ENCODE peak calls at places on chromosomes 1 and 21, in eight cellular contexts. E, W, H, X, S, B, G and Y are unnamed samples. For H3K4me1, the result is how much of the 10 kb centered on the place peaks cover.

GRCh38 chr1:202107801-202108731 is 14.7 kb upstream of the GPR37L1 start:
- DNase-seq in S (peak), G (no peak), X (peak), B (peak), E (no peak), H (no peak), W (no peak), Y (no peak)

GRCh38 chr1:112719706-112720105 is 4.6 kb upstream of the PPM1J start:
- DNase-seq in S (peak), H (no peak), G (no peak), X (no peak), W (no peak), B (no peak), E (no peak), Y (no peak)

GRCh38 chr1:9628541-9629444 is 22.7 kb upstream of the PIK3CD start:
- DNase-seq in H (no peak), B (no peak), E (no peak), G (no peak), X (no peak), W (no peak), S (peak), Y (no peak)

GRCh38 chr1:78856096-78856495 is 150.4 kb downstream of the ADGRL4 start:
- DNase-seq in H (no peak), S (no peak), B (no peak), X (no peak), E (no peak), W (no peak), G (no peak), Y (no peak)

GRCh38 chr1:168801032-168801745 is 72.2 kb upstream of the DPT start:
- DNase-seq in X (no peak), H (peak), W (no peak), S (no peak), G (no peak), E (no peak), B (no peak), Y (peak)

GRCh38 chr1:226912587-226913176 is 27.4 kb upstream of the COQ8A start:
- DNase-seq in B (peak), G (no peak), X (peak), W (peak), S (no peak), H (peak), E (peak), Y (no peak)

GRCh38 chr1:236280438-236281285 is 1.1 kb downstream of the ERO1B start:
- DNase-seq in B (no peak), G (peak), X (peak), W (no peak), E (no peak), S (no peak), H (peak), Y (no peak)

GRCh38 chr21:42845296-42845965 is 33.9 kb downstream of the WDR4 start:
- DNase-seq in X (no peak), E (no peak), G (no peak), S (peak), H (no peak), B (no peak), W (peak), Y (peak)

GRCh38 chr1:182444497-182444896 is 5.4 kb upstream of the RGSL1 start:
- DNase-seq in H (no peak), E (no peak), S (no peak), X (peak), B (no peak), W (no peak), G (no peak), Y (no peak)

GRCh38 chr1:168300626-168301025 is 19.9 kb downstream of the TBX19 start:
- DNase-seq in G (no peak), B (no peak), H (no peak), S (no peak), W (no peak), E (no peak), X (no peak), Y (no peak)

GRCh38 chr1:22875851-22876250 is 96.8 kb downstream of the LACTBL1 start:
- DNase-seq in H (no peak), W (no peak), S (no peak), E (no peak), X (no peak), B (no peak), G (no peak), Y (no peak)

GRCh38 chr1:116389705-116390104 is 16.7 kb downstream of the ATP1A1 start:
- DNase-seq in E (no peak), S (no peak), B (no peak), G (no peak), H (no peak), W (no peak), X (no peak), Y (no peak)

GRCh38 chr1:209937996-209938959 is at the start of gene SYT14:
- DNase-seq in X (peak), H (peak), W (peak), E (peak), S (peak), B (peak), G (peak), Y (peak)

GRCh38 chr1:152392909-152393308 is 21.2 kb downstream of the CRNN start:
- DNase-seq in W (no peak), X (no peak), G (no peak), E (no peak), H (peak), S (no peak), B (no peak), Y (no peak)

GRCh38 chr1:90400121-90400520 is 317.0 kb downstream of the BARHL2 start:
- DNase-seq in B (no peak), S (no peak), X (no peak), H (peak), E (no peak), W (peak), G (no peak), Y (peak)

GRCh38 chr21:33368124-33368523 is 35.1 kb upstream of the IFNGR2 start:
- DNase-seq in H (no peak), S (no peak), X (no peak), B (no peak), E (no peak), G (no peak), W (no peak), Y (no peak)

GRCh38 chr1:35885961-35886558 is 3.1 kb downstream of the AGO1 start:
- DNase-seq in B (no peak), S (peak), E (peak), X (peak), G (peak), W (no peak), H (no peak), Y (no peak)

GRCh38 chr1:75954594-75954993 is 22.4 kb upstream of the ASB17 start:
- DNase-seq in E (no peak), X (no peak), H (peak), S (no peak), W (peak), G (no peak), B (peak), Y (peak)

GRCh38 chr21:16514316-16514715 is 784.5 kb downstream of the USP25 start:
- DNase-seq in S (no peak), G (no peak), W (no peak), X (no peak), B (no peak), E (no peak), H (no peak), Y (peak)

GRCh38 chr1:6969106-6969505 is 183.9 kb downstream of the CAMTA1 start:
- DNase-seq in E (no peak), S (peak), G (no peak), X (no peak), H (no peak), B (no peak), W (no peak), Y (peak)

GRCh38 chr1:245181123-245181522 is 26.3 kb downstream of the KIF26B start:
- DNase-seq in B (no peak), X (peak), S (no peak), W (no peak), H (no peak), G (no peak), E (no peak), Y (no peak)

GRCh38 chr21:46112731-46113215 is 14.9 kb downstream of the COL6A2 start:
- DNase-seq in H (no peak), B (no peak), W (no peak), G (no peak), E (no peak), S (peak), X (no peak), Y (no peak)

GRCh38 chr1:18440385-18441226 is 40.1 kb upstream of the KLHDC7A start:
- DNase-seq in G (no peak), B (no peak), X (peak), H (peak), E (no peak), W (no peak), S (no peak), Y (no peak)

GRCh38 chr1:13935336-13935735 is 235.3 kb downstream of the PRDM2 start:
- DNase-seq in G (no peak), X (no peak), S (no peak), W (no peak), E (no peak), B (no peak), H (no peak), Y (no peak)

GRCh38 chr1:220219136-220219442 is 53.2 kb downstream of the RAB3GAP2 start:
- DNase-seq in G (no peak), S (no peak), W (no peak), H (no peak), X (no peak), B (no peak), E (no peak), Y (no peak)

GRCh38 chr1:242530761-242531160 is 6.3 kb upstream of the PLD5 start:
- DNase-seq in S (peak), X (no peak), H (no peak), E (no peak), B (no peak), W (no peak), G (no peak), Y (no peak)

GRCh38 chr1:218872026-218872425 is 301.7 kb upstream of the LYPLAL1 start:
- DNase-seq in B (no peak), G (no peak), S (no peak), X (no peak), W (no peak), E (no peak), H (no peak), Y (no peak)

GRCh38 chr1:47436979-47437517 is 796 bp upstream of the FOXD2 start:
- DNase-seq in S (peak), G (no peak), W (peak), H (peak), E (no peak), X (peak), B (no peak), Y (no peak)

GRCh38 chr1:39230261-39231190 is 26.0 kb downstream of the MACF1 start:
- DNase-seq in E (peak), S (peak), W (no peak), X (peak), G (no peak), B (no peak), H (no peak), Y (peak)

GRCh38 chr1:158011714-158012113 is 18.3 kb downstream of the KIRREL1 start:
- DNase-seq in B (no peak), X (no peak), G (no peak), E (no peak), H (no peak), S (peak), W (peak), Y (no peak)

GRCh38 chr1:119435061-119435460 is 20.1 kb downstream of the HSD3B2 start:
- DNase-seq in E (no peak), H (peak), B (no peak), G (no peak), S (peak), X (no peak), W (no peak), Y (no peak)

GRCh38 chr1:241533375-241534115 is 1.4 kb downstream of the KMO start:
- DNase-seq in G (no peak), E (no peak), W (no peak), X (no peak), B (no peak), H (peak), S (no peak), Y (no peak)

GRCh38 chr21:44846485-44847260 is 26.8 kb downstream of the PTTG1IP start:
- DNase-seq in B (no peak), G (no peak), H (peak), W (no peak), X (no peak), E (no peak), S (peak), Y (peak)

GRCh38 chr1:6144622-6145021 is 35.5 kb downstream of the CHD5 start:
- DNase-seq in W (no peak), X (peak), S (no peak), G (no peak), B (no peak), H (no peak), E (no peak), Y (no peak)

GRCh38 chr1:115041654-115042053 is 12.0 kb downstream of the TSHB start:
- DNase-seq in H (peak), E (no peak), S (no peak), W (no peak), B (no peak), G (no peak), X (peak), Y (no peak)

GRCh38 chr1:207969528-207969927 is 58.6 kb upstream of the CD34 start:
- DNase-seq in G (no peak), X (no peak), S (no peak), W (no peak), E (no peak), H (no peak), B (no peak), Y (no peak)

GRCh38 chr1:207972350-207972749 is 61.4 kb upstream of the CD34 start:
- DNase-seq in G (no peak), X (no peak), B (no peak), E (no peak), S (no peak), H (no peak), W (no peak), Y (no peak)

GRCh38 chr1:207968521-207968944 is 57.6 kb upstream of the CD34 start:
- DNase-seq in S (no peak), X (no peak), H (no peak), B (no peak), W (peak), G (no peak), E (no peak), Y (no peak)

GRCh38 chr1:207971511-207972224 is 60.7 kb upstream of the CD34 start:
- DNase-seq in B (no peak), G (no peak), S (no peak), W (no peak), E (no peak), X (no peak), H (no peak), Y (no peak)

GRCh38 chr1:207970329-207971038 is 59.6 kb upstream of the CD34 start:
- DNase-seq in E (no peak), X (peak), G (no peak), H (no peak), W (no peak), S (no peak), B (no peak), Y (no peak)
- H3K4me2 ChIP-seq in E (no peak), X (no peak), G (no peak), H (no peak), W (peak), S (no peak), B (no peak), Y (no peak)

GRCh38 chr1:20492751-20493150 is 6.7 kb upstream of the CAMK2N1 start:
- DNase-seq in E (no peak), W (no peak), B (no peak), X (no peak), H (no peak), S (no peak), G (no peak), Y (no peak)
- H3K4me1 ChIP-seq in E (under half), W (under half), B (under half), X (under half), H (under half), S (under half), G (under half), Y (under half)

GRCh38 chr1:147273409-147274307 is 31.2 kb downstream of the CHD1L start:
- DNase-seq in H (peak), E (no peak), S (peak), G (peak), W (peak), B (peak), X (peak), Y (peak)
- H3K27ac ChIP-seq in H (peak), E (no peak), S (peak), G (no peak), W (peak), B (peak), X (no peak), Y (peak)

GRCh38 chr1:45545019-45545493 is 5.6 kb upstream of the AKR1A1 start:
- DNase-seq in X (no peak), E (no peak), H (peak), S (no peak), G (no peak), B (no peak), W (no peak), Y (no peak)
- H3K4me2 ChIP-seq in X (no peak), E (no peak), H (no peak), S (no peak), G (no peak), B (no peak), W (no peak), Y (no peak)

GRCh38 chr1:109786531-109787021 is 22.9 kb upstream of the EPS8L3 start:
- DNase-seq in X (no peak), S (peak), E (no peak), W (peak), B (peak), H (peak), G (no peak), Y (no peak)
- H3K4me1 ChIP-seq in X (under half), S (under half), E (under half), W (under half), B (half or more), H (half or more), G (under half), Y (under half)

GRCh38 chr1:150577557-150578277 is 1.7 kb downstream of the MCL1 start:
- DNase-seq in E (no peak), G (no peak), W (peak), B (no peak), X (peak), S (peak), H (no peak), Y (no peak)

GRCh38 chr1:150576794-150577556 is 2.4 kb downstream of the MCL1 start:
- DNase-seq in X (peak), S (peak), H (peak), G (no peak), W (peak), E (no peak), B (no peak), Y (no peak)

GRCh38 chr1:150575072-150575489 is 4.3 kb downstream of the MCL1 start:
- DNase-seq in X (no peak), H (no peak), G (no peak), E (no peak), W (no peak), B (no peak), S (no peak), Y (no peak)

GRCh38 chr1:150575518-150576366 is 3.7 kb downstream of the MCL1 start:
- DNase-seq in G (no peak), B (no peak), S (peak), W (peak), H (no peak), E (no peak), X (peak), Y (no peak)

GRCh38 chr1:150576367-150576711 is 3.1 kb downstream of the MCL1 start:
- DNase-seq in H (no peak), X (no peak), B (no peak), S (peak), W (no peak), E (no peak), G (no peak), Y (no peak)
- H3K27ac ChIP-seq in H (peak), X (peak), B (no peak), S (peak), W (peak), E (no peak), G (no peak), Y (peak)

DNA sequence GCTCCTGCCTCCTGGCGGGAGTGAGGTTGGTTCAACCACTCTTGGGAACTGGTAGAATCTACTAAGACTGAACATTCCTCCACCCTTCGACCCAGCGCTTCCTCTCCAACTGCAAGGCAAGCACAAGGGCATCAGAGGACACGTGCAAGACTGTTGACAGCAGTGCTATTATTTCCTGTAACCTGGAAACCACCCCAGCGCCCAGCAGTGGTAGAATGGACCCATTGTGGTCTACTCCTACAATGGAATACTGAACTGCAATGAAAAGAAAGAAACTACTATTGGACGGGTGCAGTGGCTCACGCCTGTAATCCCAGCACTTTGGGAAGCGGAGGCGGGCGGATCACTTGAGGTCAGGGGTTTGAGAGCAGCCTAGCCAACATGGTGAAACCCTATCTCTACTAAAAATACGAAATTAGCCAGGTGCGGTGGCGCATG is 33.0 kb upstream of the TARDBP start:
- DNase-seq in X (no peak), B (no peak), E (no peak), W (no peak), G (peak), S (peak), H (no peak), Y (peak)
- H3K4me2 ChIP-seq in X (peak), B (no peak), E (peak), W (no peak), G (no peak), S (peak), H (no peak), Y (peak)